ENCODE peak calls at places on chromosomes 5 and 9, in six cellular contexts. F is stomach, Y is A549, K is endothelial cell of umbilical vein, A is lower leg skin, R is ovary. T is an unnamed sample.

GRCh38 chr5:17374973-17375844 is 122.8 kb upstream of the TAF11L2 start:
- DNase-seq in K (no peak), Y (peak), A (no peak), F (peak), R (no peak), T (no peak)

GRCh38 chr5:124790895-124791732 is 44.7 kb upstream of the ZNF608 start:
- DNase-seq in A (no peak), F (no peak), K (peak), R (no peak), Y (peak), T (no peak)

GRCh38 chr9:91253488-91253887 is 108.2 kb downstream of the AUH start:
- DNase-seq in R (no peak), A (no peak), Y (peak), K (no peak), F (no peak), T (no peak)

GRCh38 chr5:151014680-151015343 is 5.6 kb upstream of the GPX3 start:
- DNase-seq in F (no peak), Y (no peak), A (no peak), K (no peak), R (no peak), T (no peak)

GRCh38 chr9:214488-215448 is at the start of gene DOCK8:
- DNase-seq in F (peak), K (peak), A (peak), Y (peak), R (peak), T (peak)

GRCh38 chr9:137305060-137305787 is 3.2 kb upstream of the NRARP start:
- DNase-seq in F (peak), A (no peak), R (peak), K (peak), Y (peak), T (no peak)

GRCh38 chr9:2096376-2096970 is 81.3 kb downstream of the SMARCA2 start:
- DNase-seq in K (no peak), F (no peak), Y (no peak), A (no peak), R (no peak), T (no peak)

GRCh38 chr9:16704489-16705111 is 165.9 kb downstream of the BNC2 start:
- DNase-seq in K (no peak), R (peak), F (no peak), A (no peak), Y (no peak), T (peak)

GRCh38 chr5:117657591-117657990 is 1083.0 kb upstream of the SEMA6A start:
- DNase-seq in K (no peak), R (no peak), F (no peak), Y (no peak), A (no peak), T (no peak)

GRCh38 chr9:70477907-70478480 is 63.5 kb upstream of the KLF9 start:
- DNase-seq in F (peak), Y (no peak), K (no peak), R (no peak), A (no peak), T (no peak)

GRCh38 chr5:89313804-89314588 is 431.0 kb upstream of the MEF2C start:
- DNase-seq in K (peak), A (no peak), R (no peak), F (no peak), Y (no peak), T (no peak)

GRCh38 chr9:121088576-121088975 is 13.8 kb downstream of the CNTRL start:
- DNase-seq in A (no peak), F (no peak), R (no peak), Y (no peak), K (no peak), T (no peak)

GRCh38 chr5:38535281-38535750 is 21.1 kb downstream of the LIFR start:
- DNase-seq in R (no peak), Y (no peak), F (no peak), A (no peak), K (no peak), T (peak)

GRCh38 chr5:17305024-17305423 is 87.6 kb downstream of the BASP1 start:
- DNase-seq in Y (peak), F (no peak), K (no peak), R (no peak), A (no peak), T (no peak)

GRCh38 chr5:39639618-39640078 is 214.9 kb upstream of the DAB2 start:
- DNase-seq in R (no peak), K (peak), A (no peak), Y (peak), F (no peak), T (no peak)

GRCh38 chr9:86183225-86183808 is 76.1 kb downstream of the C9orf153 start:
- DNase-seq in F (no peak), K (no peak), A (no peak), R (no peak), Y (no peak), T (no peak)

GRCh38 chr9:133203506-133204075 is 5.5 kb downstream of the OBP2B start:
- DNase-seq in F (peak), K (no peak), A (no peak), Y (no peak), R (no peak), T (no peak)

GRCh38 chr5:60479542-60479941 is 220.4 kb downstream of the DEPDC1B start:
- DNase-seq in Y (no peak), A (no peak), K (no peak), F (no peak), R (no peak), T (no peak)

GRCh38 chr5:172505840-172506638 is 51.7 kb upstream of the SH3PXD2B start:
- DNase-seq in Y (no peak), R (no peak), F (no peak), K (no peak), A (peak), T (peak)

GRCh38 chr9:70746760-70747159 is 332.3 kb upstream of the KLF9 start:
- DNase-seq in K (no peak), F (no peak), Y (no peak), A (no peak), R (peak), T (no peak)

GRCh38 chr5:59007460-59008063 is 424.7 kb downstream of the RAB3C start:
- DNase-seq in Y (no peak), K (peak), R (no peak), F (no peak), A (no peak), T (no peak)

GRCh38 chr9:73038613-73039012 is 85.8 kb upstream of the ALDH1A1 start:
- DNase-seq in K (no peak), F (peak), Y (peak), R (peak), A (no peak), T (no peak)

GRCh38 chr9:22469928-22470544 is 23.4 kb downstream of the DMRTA1 start:
- DNase-seq in K (peak), Y (peak), A (no peak), R (no peak), F (no peak), T (no peak)

GRCh38 chr5:135337064-135337463 is 62.0 kb downstream of the MACROH2A1 start:
- DNase-seq in F (no peak), K (no peak), Y (no peak), R (no peak), A (no peak), T (no peak)

GRCh38 chr9:121325387-121325786 is 44.7 kb downstream of the STOM start:
- DNase-seq in Y (no peak), F (no peak), R (peak), A (peak), K (peak), T (no peak)

GRCh38 chr5:100448250-100448649 is 86.9 kb upstream of the FAM174A start:
- DNase-seq in Y (no peak), F (no peak), K (no peak), A (no peak), R (no peak), T (no peak)

GRCh38 chr5:142023836-142024235 is 11.0 kb upstream of the GNPDA1 start:
- DNase-seq in K (no peak), R (no peak), A (no peak), Y (no peak), F (no peak), T (no peak)

GRCh38 chr9:33517373-33517772 is 6.7 kb upstream of the ANKRD18B start:
- DNase-seq in F (no peak), R (no peak), K (peak), A (no peak), Y (peak), T (no peak)

GRCh38 chr5:19208397-19208796 is 779.6 kb downstream of the CDH18 start:
- DNase-seq in K (no peak), A (no peak), F (no peak), Y (no peak), R (no peak), T (no peak)

GRCh38 chr5:56561-57290 is 35.2 kb upstream of the PLEKHG4B start:
- DNase-seq in Y (peak), A (no peak), F (no peak), K (no peak), R (no peak), T (no peak)

GRCh38 chr5:177972613-177973012 is 23.4 kb downstream of the PROP1 start:
- DNase-seq in A (no peak), F (no peak), Y (no peak), K (no peak), R (no peak), T (no peak)

GRCh38 chr9:133657120-133657661 is 21.0 kb downstream of the DBH start:
- DNase-seq in F (no peak), Y (no peak), A (no peak), K (no peak), R (peak), T (no peak)

GRCh38 chr5:59174248-59174844 is 591.5 kb downstream of the RAB3C start:
- DNase-seq in A (no peak), K (peak), Y (peak), F (no peak), R (peak), T (no peak)

GRCh38 chr5:1594336-1595106 is 70.8 kb upstream of the LPCAT1 start:
- DNase-seq in A (peak), Y (peak), F (peak), R (peak), K (peak), T (peak)

GRCh38 chr9:135877776-135878527 is 29.4 kb downstream of the CAMSAP1 start:
- DNase-seq in R (no peak), A (no peak), Y (no peak), K (no peak), F (no peak), T (no peak)

GRCh38 chr5:76715484-76715733 is 517 bp upstream of the F2R start:
- DNase-seq in F (no peak), A (no peak), R (no peak), K (no peak), Y (no peak), T (no peak)
- H3K4me3 ChIP-seq in F (peak), A (peak), R (peak), K (peak), Y (peak), T (peak)

GRCh38 chr5:10635257-10635860 is 71.5 kb downstream of the ANKRD33B start:
- DNase-seq in R (no peak), K (peak), Y (no peak), A (no peak), F (no peak), T (no peak)
- TF ChIP-seq POLR2A in R (no peak), K (no peak), Y (no peak), A (no peak), F (no peak), T (no peak)

DNA sequence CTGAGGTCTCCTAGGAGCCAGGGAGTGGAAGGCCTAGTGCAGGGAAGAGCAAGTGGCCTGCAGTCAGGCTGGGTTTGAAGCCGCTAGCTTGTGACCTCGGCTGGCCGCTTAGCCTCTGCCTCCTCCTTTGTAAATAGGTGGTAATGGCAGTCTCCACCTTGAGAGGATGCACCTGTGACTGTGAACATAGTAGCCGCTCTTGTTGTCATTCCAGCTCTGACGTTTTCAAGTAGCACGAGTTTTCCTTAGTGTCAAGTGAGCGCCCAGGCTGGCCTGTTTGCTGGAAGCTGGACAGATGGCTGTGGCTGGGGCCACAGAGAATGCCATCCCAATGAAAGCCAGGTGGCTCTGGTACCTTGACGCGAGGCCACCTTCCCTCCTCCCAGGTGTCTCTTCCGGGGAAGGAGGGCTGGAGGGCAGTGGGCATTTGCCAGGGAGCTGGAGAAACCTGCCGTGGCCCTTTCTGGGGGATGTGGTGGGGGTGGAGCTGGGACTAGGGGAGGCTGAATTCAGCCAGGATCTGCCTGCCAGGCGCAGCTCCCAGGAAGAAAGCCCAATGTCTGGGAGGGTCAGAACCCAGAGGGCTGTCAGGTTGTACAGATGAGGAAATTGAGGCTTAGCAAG is 2.5 kb downstream of the ASS1 start:
- DNase-seq in A (no peak), R (no peak), F (no peak), Y (no peak), K (no peak), T (no peak)
- H3K4me3 ChIP-seq in A (no peak), R (no peak), F (no peak), Y (no peak), K (no peak), T (no peak)

DNA sequence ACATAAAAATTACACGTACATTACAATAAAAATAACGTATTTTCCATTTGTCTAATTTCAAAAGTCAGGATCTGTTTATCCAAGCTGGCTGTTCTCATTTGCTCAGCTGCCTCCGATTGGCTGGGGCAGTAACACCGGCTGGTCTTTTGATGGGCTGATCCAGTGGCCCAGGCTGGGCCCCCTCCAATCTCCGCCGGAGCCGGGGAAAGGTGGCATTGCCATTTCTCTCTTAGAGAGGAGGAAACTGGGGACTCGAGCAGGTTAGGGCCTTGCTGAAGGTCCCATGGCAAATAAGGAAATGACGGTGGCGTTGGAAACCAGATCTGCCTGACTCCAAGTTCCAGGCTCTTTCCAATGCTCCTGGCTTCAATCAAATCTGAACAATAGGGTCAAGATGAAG is 6.6 kb downstream of the CPLX2 start:
- DNase-seq in A (no peak), Y (no peak), F (no peak), K (no peak), R (no peak), T (no peak)
- TF ChIP-seq POLR2A in A (no peak), Y (no peak), F (no peak), K (no peak), R (no peak), T (no peak)

DNA sequence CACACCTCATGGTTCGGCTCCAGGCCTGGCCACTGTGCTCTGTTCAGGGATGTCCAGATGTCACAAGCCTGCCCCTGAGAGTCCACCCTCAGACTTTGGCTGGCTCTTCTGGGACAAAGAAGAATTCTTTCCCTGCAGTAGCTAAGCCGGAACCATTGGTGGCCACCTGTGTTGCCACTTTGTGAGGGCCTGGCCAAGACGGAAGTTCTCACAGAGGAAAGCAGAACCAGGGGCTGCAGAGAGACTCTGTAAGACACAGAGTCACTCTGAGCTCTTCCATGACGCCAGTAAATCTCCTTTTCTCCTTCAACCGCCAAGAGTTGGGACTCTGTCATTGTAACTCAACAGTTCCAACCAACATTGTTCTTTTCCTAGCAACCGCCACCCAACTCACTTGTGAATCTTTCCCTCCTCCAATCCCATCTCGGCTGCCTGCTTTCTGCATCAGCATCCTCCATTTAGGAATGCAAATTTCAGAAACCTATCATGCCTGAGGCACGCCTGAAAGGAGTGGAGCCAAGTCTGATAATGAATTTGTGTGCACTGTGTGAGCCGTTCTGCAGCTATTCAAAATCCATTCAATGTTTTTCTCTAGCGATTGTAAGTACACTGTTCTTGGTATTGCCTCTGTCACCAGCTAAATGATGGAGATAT is 37.8 kb upstream of the ATP6V1G1 start:
- DNase-seq in Y (no peak), A (no peak), F (no peak), R (no peak), K (no peak), T (no peak)
- H3K4me3 ChIP-seq in Y (no peak), A (no peak), F (no peak), R (no peak), K (no peak), T (no peak)

GRCh38 chr9:127950513-127951210 is 13.0 kb upstream of the DPM2 start:
- DNase-seq in A (no peak), F (no peak), K (no peak), R (no peak), Y (no peak), T (no peak)
- TF ChIP-seq POLR2A in A (no peak), F (no peak), K (no peak), R (no peak), Y (no peak), T (no peak)